ENCODE peak calls at places on chromosome 1, in seven cellular contexts. I is activated naive CD4-positive, alpha-beta T cell treated with anti-CD3 and anti-CD28 coated beads, Interleukin-2, amount 10 ng/mL, durations not matched to agents 7 days and 5 days; H is endothelial cell; E is stromal cell of bone marrow; W is NCI-H2029; N is kidney glomerular epithelial cell; A is activated CD4-positive, alpha-beta T cell treated with anti-CD3 and anti-CD28 coated beads, Interleukin-2, amount 50 U/mL, for 24 hours. S is an unnamed sample.

GRCh38 chr1:164914208-164914607 is 355.2 kb downstream of the PBX1 start:
- DNase-seq in I (no peak), H (no peak), E (peak), W (no peak), N (peak), A (no peak), S (no peak)

GRCh38 chr1:55305735-55306134 is 90.6 kb upstream of the USP24 start:
- DNase-seq in I (no peak), H (no peak), E (no peak), W (no peak), N (no peak), A (no peak), S (no peak)

GRCh38 chr1:29991025-29991424 is 732.4 kb downstream of the MATN1 start:
- DNase-seq in I (no peak), H (no peak), E (no peak), W (no peak), N (no peak), A (no peak), S (no peak)

GRCh38 chr1:206421616-206422355 is 48.5 kb upstream of the IKBKE start:
- DNase-seq in I (no peak), H (no peak), E (no peak), W (no peak), N (no peak), A (no peak), S (no peak)

GRCh38 chr1:1092149-1092855 is 18.2 kb upstream of the RNF223 start:
- DNase-seq in I (no peak), H (no peak), E (no peak), W (no peak), N (no peak), A (no peak), S (no peak)

GRCh38 chr1:174165471-174166137 is 6.3 kb downstream of the RABGAP1L start:
- DNase-seq in I (no peak), H (no peak), E (peak), W (no peak), N (no peak), A (no peak), S (no peak)

GRCh38 chr1:6599141-6599975 is 3.3 kb downstream of the KLHL21 start:
- DNase-seq in I (peak), H (no peak), E (no peak), W (no peak), N (peak), A (no peak), S (peak)

GRCh38 chr1:42766723-42767509 is at the start of the genes C1orf50 and P3H1:
- DNase-seq in I (peak), H (peak), E (peak), W (peak), N (peak), A (peak), S (peak)

GRCh38 chr1:3125078-3125477 is 56.1 kb downstream of the PRDM16 start:
- DNase-seq in I (no peak), H (no peak), E (no peak), W (no peak), N (no peak), A (no peak), S (no peak)

GRCh38 chr1:242569867-242570266 is 45.4 kb upstream of the PLD5 start:
- DNase-seq in I (no peak), H (no peak), E (no peak), W (no peak), N (no peak), A (no peak), S (no peak)

GRCh38 chr1:40076895-40077312 is 20.1 kb downstream of the PPT1 start:
- DNase-seq in I (no peak), H (no peak), E (peak), W (no peak), N (peak), A (no peak), S (no peak)

GRCh38 chr1:225653463-225654276 is 747 bp upstream of the ENAH start:
- DNase-seq in I (peak), H (peak), E (peak), W (peak), N (peak), A (no peak), S (peak)